ENCODE peak calls at places on chromosome 7, in eight cellular contexts. One of them, this sample, is unnamed.

GRCh38 chr7:18715988-18716387 is 220.4 kb downstream of the HDAC9 start:
- DNase-seq in neural crest cell: no peak
- DNase-seq in GM12864: no peak
- DNase-seq in stimulated activated naive CD4-positive, alpha-beta T cell treated with Interleukin-2 at 50 U/mL for 16 hours: no peak
- DNase-seq in M059J: no peak
- DNase-seq in stimulated activated CD4-positive, alpha-beta T cell treated with anti-CD3 and anti-CD28 coated beads, Interleukin-2, amount 100 ng/mL, for 48 hours: no peak
- DNase-seq in AG09319: no peak
- DNase-seq in activated CD4-positive, alpha-beta T cell treated with anti-CD3 and anti-CD28 coated beads, Interleukin-2, amount 10 ng/mL, durations not matched to agents 7 days and 5 days: no peak
- DNase-seq in this sample: no peak

GRCh38 chr7:49775065-49775948 is 1.9 kb downstream of the VWC2 start:
- DNase-seq in stimulated activated naive CD4-positive, alpha-beta T cell treated with Interleukin-2 at 50 U/mL for 16 hours: no peak
- DNase-seq in neural crest cell: peak; percentile 14
- DNase-seq in stimulated activated CD4-positive, alpha-beta T cell treated with anti-CD3 and anti-CD28 coated beads, Interleukin-2, amount 100 ng/mL, for 48 hours: no peak
- DNase-seq in GM12864: no peak
- DNase-seq in activated CD4-positive, alpha-beta T cell treated with anti-CD3 and anti-CD28 coated beads, Interleukin-2, amount 10 ng/mL, durations not matched to agents 7 days and 5 days: no peak
- DNase-seq in AG09319: no peak
- DNase-seq in M059J: no peak
- DNase-seq in this sample: no peak

GRCh38 chr7:130912910-130913720 is 179.1 kb upstream of the KLF14 start:
- DNase-seq in AG09319: peak; percentile 89
- DNase-seq in stimulated activated CD4-positive, alpha-beta T cell treated with anti-CD3 and anti-CD28 coated beads, Interleukin-2, amount 100 ng/mL, for 48 hours: peak; percentile 70
- DNase-seq in M059J: peak; percentile 99
- DNase-seq in neural crest cell: no peak
- DNase-seq in GM12864: peak; percentile 73
- DNase-seq in activated CD4-positive, alpha-beta T cell treated with anti-CD3 and anti-CD28 coated beads, Interleukin-2, amount 10 ng/mL, durations not matched to agents 7 days and 5 days: peak; percentile 88
- DNase-seq in stimulated activated naive CD4-positive, alpha-beta T cell treated with Interleukin-2 at 50 U/mL for 16 hours: peak; percentile 89
- DNase-seq in this sample: peak; percentile 95

GRCh38 chr7:151209588-151209987 is 700 bp downstream of the H2BK1 start:
- DNase-seq in M059J: no peak
- DNase-seq in neural crest cell: no peak
- DNase-seq in activated CD4-positive, alpha-beta T cell treated with anti-CD3 and anti-CD28 coated beads, Interleukin-2, amount 10 ng/mL, durations not matched to agents 7 days and 5 days: no peak
- DNase-seq in AG09319: no peak
- DNase-seq in GM12864: no peak
- DNase-seq in stimulated activated CD4-positive, alpha-beta T cell treated with anti-CD3 and anti-CD28 coated beads, Interleukin-2, amount 100 ng/mL, for 48 hours: no peak
- DNase-seq in stimulated activated naive CD4-positive, alpha-beta T cell treated with Interleukin-2 at 50 U/mL for 16 hours: no peak
- DNase-seq in this sample: no peak

GRCh38 chr7:141702047-141702567 is at the start of gene DENND11:
- DNase-seq in AG09319: no peak
- DNase-seq in neural crest cell: peak; percentile 33
- DNase-seq in stimulated activated naive CD4-positive, alpha-beta T cell treated with Interleukin-2 at 50 U/mL for 16 hours: peak; percentile 55
- DNase-seq in activated CD4-positive, alpha-beta T cell treated with anti-CD3 and anti-CD28 coated beads, Interleukin-2, amount 10 ng/mL, durations not matched to agents 7 days and 5 days: peak; percentile 64
- DNase-seq in stimulated activated CD4-positive, alpha-beta T cell treated with anti-CD3 and anti-CD28 coated beads, Interleukin-2, amount 100 ng/mL, for 48 hours: peak; percentile 47
- DNase-seq in GM12864: no peak
- DNase-seq in M059J: peak; percentile 34
- DNase-seq in this sample: no peak

GRCh38 chr7:47757946-47758371 is 176.0 kb upstream of the TNS3 start:
- DNase-seq in stimulated activated CD4-positive, alpha-beta T cell treated with anti-CD3 and anti-CD28 coated beads, Interleukin-2, amount 100 ng/mL, for 48 hours: no peak
- DNase-seq in AG09319: peak; percentile 61
- DNase-seq in stimulated activated naive CD4-positive, alpha-beta T cell treated with Interleukin-2 at 50 U/mL for 16 hours: no peak
- DNase-seq in neural crest cell: no peak
- DNase-seq in GM12864: no peak
- DNase-seq in activated CD4-positive, alpha-beta T cell treated with anti-CD3 and anti-CD28 coated beads, Interleukin-2, amount 10 ng/mL, durations not matched to agents 7 days and 5 days: no peak
- DNase-seq in M059J: peak; percentile 79
- DNase-seq in this sample: peak; percentile 33

GRCh38 chr7:29946428-29947186 is 43.0 kb downstream of the SCRN1 start:
- DNase-seq in stimulated activated naive CD4-positive, alpha-beta T cell treated with Interleukin-2 at 50 U/mL for 16 hours: no peak
- DNase-seq in M059J: peak; percentile 32
- DNase-seq in GM12864: no peak
- DNase-seq in stimulated activated CD4-positive, alpha-beta T cell treated with anti-CD3 and anti-CD28 coated beads, Interleukin-2, amount 100 ng/mL, for 48 hours: no peak
- DNase-seq in neural crest cell: no peak
- DNase-seq in AG09319: no peak
- DNase-seq in activated CD4-positive, alpha-beta T cell treated with anti-CD3 and anti-CD28 coated beads, Interleukin-2, amount 10 ng/mL, durations not matched to agents 7 days and 5 days: no peak
- DNase-seq in this sample: no peak

GRCh38 chr7:978049-978346 is 2.6 kb upstream of the COX19 start:
- DNase-seq in neural crest cell: no peak
- DNase-seq in stimulated activated CD4-positive, alpha-beta T cell treated with anti-CD3 and anti-CD28 coated beads, Interleukin-2, amount 100 ng/mL, for 48 hours: no peak
- DNase-seq in AG09319: no peak
- DNase-seq in M059J: no peak
- DNase-seq in GM12864: no peak
- DNase-seq in activated CD4-positive, alpha-beta T cell treated with anti-CD3 and anti-CD28 coated beads, Interleukin-2, amount 10 ng/mL, durations not matched to agents 7 days and 5 days: no peak
- DNase-seq in stimulated activated naive CD4-positive, alpha-beta T cell treated with Interleukin-2 at 50 U/mL for 16 hours: no peak
- DNase-seq in this sample: no peak

GRCh38 chr7:157674715-157675426 is 338.1 kb downstream of the DNAJB6 start:
- DNase-seq in stimulated activated naive CD4-positive, alpha-beta T cell treated with Interleukin-2 at 50 U/mL for 16 hours: no peak
- DNase-seq in stimulated activated CD4-positive, alpha-beta T cell treated with anti-CD3 and anti-CD28 coated beads, Interleukin-2, amount 100 ng/mL, for 48 hours: no peak
- DNase-seq in GM12864: no peak
- DNase-seq in neural crest cell: no peak
- DNase-seq in M059J: no peak
- DNase-seq in AG09319: no peak
- DNase-seq in activated CD4-positive, alpha-beta T cell treated with anti-CD3 and anti-CD28 coated beads, Interleukin-2, amount 10 ng/mL, durations not matched to agents 7 days and 5 days: no peak
- DNase-seq in this sample: no peak

GRCh38 chr7:151633516-151633812 is 113.8 kb upstream of the RHEB start:
- DNase-seq in stimulated activated naive CD4-positive, alpha-beta T cell treated with Interleukin-2 at 50 U/mL for 16 hours: no peak
- DNase-seq in neural crest cell: no peak
- DNase-seq in stimulated activated CD4-positive, alpha-beta T cell treated with anti-CD3 and anti-CD28 coated beads, Interleukin-2, amount 100 ng/mL, for 48 hours: no peak
- DNase-seq in GM12864: no peak
- DNase-seq in AG09319: no peak
- DNase-seq in M059J: no peak
- DNase-seq in activated CD4-positive, alpha-beta T cell treated with anti-CD3 and anti-CD28 coated beads, Interleukin-2, amount 10 ng/mL, durations not matched to agents 7 days and 5 days: no peak
- DNase-seq in this sample: no peak

GRCh38 chr7:82704121-82704520 is 260.5 kb upstream of the CACNA2D1 start:
- DNase-seq in GM12864: no peak
- DNase-seq in AG09319: no peak
- DNase-seq in neural crest cell: no peak
- DNase-seq in M059J: no peak
- DNase-seq in stimulated activated CD4-positive, alpha-beta T cell treated with anti-CD3 and anti-CD28 coated beads, Interleukin-2, amount 100 ng/mL, for 48 hours: no peak
- DNase-seq in activated CD4-positive, alpha-beta T cell treated with anti-CD3 and anti-CD28 coated beads, Interleukin-2, amount 10 ng/mL, durations not matched to agents 7 days and 5 days: no peak
- DNase-seq in stimulated activated naive CD4-positive, alpha-beta T cell treated with Interleukin-2 at 50 U/mL for 16 hours: no peak
- DNase-seq in this sample: no peak

GRCh38 chr7:78465894-78466293 is 667.3 kb downstream of the PHTF2 start:
- DNase-seq in neural crest cell: no peak
- DNase-seq in activated CD4-positive, alpha-beta T cell treated with anti-CD3 and anti-CD28 coated beads, Interleukin-2, amount 10 ng/mL, durations not matched to agents 7 days and 5 days: no peak
- DNase-seq in M059J: no peak
- DNase-seq in stimulated activated naive CD4-positive, alpha-beta T cell treated with Interleukin-2 at 50 U/mL for 16 hours: no peak
- DNase-seq in AG09319: no peak
- DNase-seq in GM12864: no peak
- DNase-seq in stimulated activated CD4-positive, alpha-beta T cell treated with anti-CD3 and anti-CD28 coated beads, Interleukin-2, amount 100 ng/mL, for 48 hours: no peak
- DNase-seq in this sample: no peak

GRCh38 chr7:134789967-134790685 is 10.7 kb downstream of the CALD1 start:
- DNase-seq in neural crest cell: no peak
- DNase-seq in stimulated activated naive CD4-positive, alpha-beta T cell treated with Interleukin-2 at 50 U/mL for 16 hours: no peak
- DNase-seq in stimulated activated CD4-positive, alpha-beta T cell treated with anti-CD3 and anti-CD28 coated beads, Interleukin-2, amount 100 ng/mL, for 48 hours: no peak
- DNase-seq in M059J: no peak
- DNase-seq in GM12864: no peak
- DNase-seq in activated CD4-positive, alpha-beta T cell treated with anti-CD3 and anti-CD28 coated beads, Interleukin-2, amount 10 ng/mL, durations not matched to agents 7 days and 5 days: no peak
- DNase-seq in AG09319: peak; percentile 56
- DNase-seq in this sample: peak; percentile 63

GRCh38 chr7:89839329-89839728 is 314.9 kb upstream of the STEAP1 start:
- DNase-seq in AG09319: no peak
- DNase-seq in GM12864: no peak
- DNase-seq in stimulated activated naive CD4-positive, alpha-beta T cell treated with Interleukin-2 at 50 U/mL for 16 hours: no peak
- DNase-seq in activated CD4-positive, alpha-beta T cell treated with anti-CD3 and anti-CD28 coated beads, Interleukin-2, amount 10 ng/mL, durations not matched to agents 7 days and 5 days: no peak
- DNase-seq in neural crest cell: no peak
- DNase-seq in stimulated activated CD4-positive, alpha-beta T cell treated with anti-CD3 and anti-CD28 coated beads, Interleukin-2, amount 100 ng/mL, for 48 hours: no peak
- DNase-seq in M059J: no peak
- DNase-seq in this sample: no peak

GRCh38 chr7:20798081-20798693 is 11.5 kb upstream of the SP8 start:
- DNase-seq in stimulated activated naive CD4-positive, alpha-beta T cell treated with Interleukin-2 at 50 U/mL for 16 hours: no peak
- DNase-seq in AG09319: no peak
- DNase-seq in neural crest cell: peak; percentile 45
- DNase-seq in activated CD4-positive, alpha-beta T cell treated with anti-CD3 and anti-CD28 coated beads, Interleukin-2, amount 10 ng/mL, durations not matched to agents 7 days and 5 days: no peak
- DNase-seq in GM12864: no peak
- DNase-seq in stimulated activated CD4-positive, alpha-beta T cell treated with anti-CD3 and anti-CD28 coated beads, Interleukin-2, amount 100 ng/mL, for 48 hours: no peak
- DNase-seq in M059J: peak; percentile 45
- DNase-seq in this sample: no peak

GRCh38 chr7:199465-200249 is 7.3 kb downstream of the FAM20C start:
- DNase-seq in AG09319: no peak
- DNase-seq in activated CD4-positive, alpha-beta T cell treated with anti-CD3 and anti-CD28 coated beads, Interleukin-2, amount 10 ng/mL, durations not matched to agents 7 days and 5 days: no peak
- DNase-seq in GM12864: no peak
- DNase-seq in stimulated activated CD4-positive, alpha-beta T cell treated with anti-CD3 and anti-CD28 coated beads, Interleukin-2, amount 100 ng/mL, for 48 hours: no peak
- DNase-seq in stimulated activated naive CD4-positive, alpha-beta T cell treated with Interleukin-2 at 50 U/mL for 16 hours: no peak
- DNase-seq in neural crest cell: no peak
- DNase-seq in M059J: no peak
- DNase-seq in this sample: no peak

GRCh38 chr7:157483515-157483914 is 146.7 kb downstream of the DNAJB6 start:
- DNase-seq in stimulated activated CD4-positive, alpha-beta T cell treated with anti-CD3 and anti-CD28 coated beads, Interleukin-2, amount 100 ng/mL, for 48 hours: no peak
- DNase-seq in M059J: no peak
- DNase-seq in activated CD4-positive, alpha-beta T cell treated with anti-CD3 and anti-CD28 coated beads, Interleukin-2, amount 10 ng/mL, durations not matched to agents 7 days and 5 days: no peak
- DNase-seq in stimulated activated naive CD4-positive, alpha-beta T cell treated with Interleukin-2 at 50 U/mL for 16 hours: no peak
- DNase-seq in GM12864: no peak
- DNase-seq in AG09319: no peak
- DNase-seq in neural crest cell: no peak
- DNase-seq in this sample: no peak

GRCh38 chr7:39217752-39218151 is 240.0 kb downstream of the POU6F2 start:
- DNase-seq in stimulated activated naive CD4-positive, alpha-beta T cell treated with Interleukin-2 at 50 U/mL for 16 hours: no peak
- DNase-seq in M059J: no peak
- DNase-seq in stimulated activated CD4-positive, alpha-beta T cell treated with anti-CD3 and anti-CD28 coated beads, Interleukin-2, amount 100 ng/mL, for 48 hours: no peak
- DNase-seq in activated CD4-positive, alpha-beta T cell treated with anti-CD3 and anti-CD28 coated beads, Interleukin-2, amount 10 ng/mL, durations not matched to agents 7 days and 5 days: no peak
- DNase-seq in AG09319: no peak
- DNase-seq in GM12864: no peak
- DNase-seq in neural crest cell: no peak
- DNase-seq in this sample: no peak

This sample was measured in AG04450.